ENCODE peak calls at places on chromosomes 4 and X, in seven cellular contexts. A is sigmoid colon, B is mucosa of descending colon, V is GM06990, K is HFF-Myc, S is epithelial cell of esophagus, G is natural killer cell. U is an unnamed sample.

GRCh38 chr4:80307183-80307735 is 28.3 kb upstream of the CFAP299 start:
- DNase-seq in S (peak), A (no peak), G (no peak), V (no peak), B (no peak), K (no peak), U (no peak)

GRCh38 chrX:101931494-101932248 is at the start of gene ZMAT1:
- DNase-seq in B (peak), S (peak), V (peak), A (peak), G (peak), K (peak), U (peak)

GRCh38 chrX:12975999-12976558 is 1.2 kb downstream of the TMSB4X start:
- DNase-seq in B (peak), G (peak), V (peak), S (peak), K (no peak), A (no peak), U (peak)

GRCh38 chr4:76377922-76378321 is 43.0 kb downstream of the CCDC158 start:
- DNase-seq in V (no peak), G (peak), A (no peak), S (peak), B (peak), K (no peak), U (peak)

GRCh38 chr4:2507259-2507658 is 29.2 kb upstream of the FAM193A start:
- DNase-seq in G (no peak), K (no peak), V (no peak), S (no peak), B (no peak), A (no peak), U (no peak)

GRCh38 chr4:2746891-2747695 is 9.0 kb downstream of the TNIP2 start:
- DNase-seq in A (no peak), K (no peak), S (no peak), B (no peak), G (no peak), V (no peak), U (no peak)

GRCh38 chr4:64897683-64898082 is 488.4 kb upstream of the TECRL start:
- DNase-seq in B (no peak), S (no peak), V (no peak), G (no peak), K (no peak), A (no peak), U (no peak)

GRCh38 chr4:41611881-41612871 is 74.2 kb downstream of the LIMCH1 start:
- DNase-seq in G (no peak), K (no peak), B (peak), S (peak), A (peak), V (no peak), U (no peak)

GRCh38 chr4:81196126-81196650 is 18.8 kb downstream of the PRKG2 start:
- DNase-seq in B (no peak), S (peak), V (no peak), A (no peak), G (no peak), K (no peak), U (no peak)

GRCh38 chr4:86549163-86549788 is 44.8 kb upstream of the PTPN13 start:
- DNase-seq in V (no peak), B (no peak), G (no peak), S (peak), K (no peak), A (no peak), U (no peak)

GRCh38 chrX:136694491-136695087 is 46.6 kb downstream of the CD40LG start:
- DNase-seq in G (no peak), A (no peak), S (peak), B (no peak), K (peak), V (peak), U (no peak)

GRCh38 chr4:127783026-127783769 is 1.1 kb downstream of the HSPA4L start:
- DNase-seq in G (no peak), V (no peak), K (peak), S (peak), B (peak), A (peak), U (no peak)

GRCh38 chr4:143397335-143397734 is 60.7 kb downstream of the GAB1 start:
- DNase-seq in G (no peak), B (no peak), A (no peak), S (no peak), K (no peak), V (no peak), U (no peak)

GRCh38 chr4:155566241-155566823 is 100.3 kb upstream of the GUCY1A1 start:
- DNase-seq in G (no peak), A (no peak), S (peak), K (no peak), B (no peak), V (no peak), U (no peak)

GRCh38 chrX:110795645-110796510 is at the start of gene CHRDL1:
- DNase-seq in B (peak), A (peak), V (peak), K (no peak), S (peak), G (no peak), U (no peak)

GRCh38 chr4:69060651-69061308 is 35.5 kb upstream of the UGT2B7 start:
- DNase-seq in G (no peak), B (no peak), S (peak), V (no peak), K (no peak), A (no peak), U (no peak)
- TF ChIP-seq CTCF in G (no peak), B (no peak), S (no peak), V (peak), K (no peak), A (no peak), U (no peak)

DNA sequence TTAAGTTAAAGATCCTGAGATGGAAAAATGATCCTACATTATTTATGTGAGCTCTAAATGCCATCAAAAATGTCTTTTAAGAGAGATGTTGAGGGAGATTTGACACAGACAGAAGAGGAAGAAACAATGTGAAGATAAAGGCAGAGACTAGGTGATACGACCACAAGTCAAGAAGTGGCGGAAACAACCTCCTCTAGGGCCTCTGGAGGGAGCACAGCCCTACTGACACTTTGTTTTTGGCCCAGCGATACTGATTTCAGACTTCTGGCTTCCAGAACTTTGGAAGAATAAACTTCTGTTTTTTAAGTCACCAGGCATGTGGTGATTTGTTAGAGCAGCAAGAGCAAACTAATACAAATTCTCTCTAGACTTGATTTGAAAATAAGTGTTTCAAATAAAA is 1216.1 kb downstream of the FSTL5 start:
- DNase-seq in A (no peak), B (no peak), K (no peak), V (no peak), S (no peak), G (no peak), U (no peak)
- TF ChIP-seq CTCF in A (no peak), B (no peak), K (no peak), V (no peak), S (no peak), G (no peak), U (no peak)

DNA sequence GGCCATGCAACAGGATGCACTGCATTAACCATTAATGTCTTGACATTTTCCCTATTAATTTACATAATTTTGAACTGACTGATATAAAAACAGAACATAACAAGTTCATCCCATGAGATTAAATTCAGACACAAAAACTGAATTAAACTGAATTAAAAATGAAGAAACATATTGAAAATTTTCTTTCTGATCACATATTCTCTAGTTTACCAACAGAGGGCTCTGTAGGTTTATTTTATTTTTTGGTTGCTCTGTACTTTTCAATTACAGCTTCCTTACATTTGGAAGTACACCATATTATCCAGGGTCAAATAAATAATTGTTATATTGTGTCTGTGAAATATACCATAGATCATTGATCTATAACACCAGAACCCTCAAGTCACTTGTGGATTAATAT is 27.3 kb upstream of the CT83 start:
- DNase-seq in S (peak), V (no peak), G (no peak), A (no peak), K (no peak), B (no peak), U (no peak)
- TF ChIP-seq CTCF in S (no peak), V (peak), G (no peak), A (no peak), K (no peak), B (no peak), U (no peak)

GRCh38 chr4:109251396-109251795 is 51.1 kb downstream of the COL25A1 start:
- DNase-seq in G (no peak), S (no peak), A (no peak), K (no peak), B (no peak), V (no peak), U (no peak)

GRCh38 chr4:109243871-109244270 is 58.6 kb downstream of the COL25A1 start:
- DNase-seq in K (no peak), V (no peak), A (no peak), B (no peak), S (no peak), G (no peak), U (no peak)

GRCh38 chr4:109248322-109248895 is 54.0 kb downstream of the COL25A1 start:
- DNase-seq in A (no peak), S (no peak), V (no peak), G (no peak), B (no peak), K (no peak), U (no peak)
- TF ChIP-seq CTCF in A (no peak), S (no peak), V (no peak), G (no peak), B (no peak), K (no peak), U (no peak)

GRCh38 chr4:102168580-102168979 is 176.7 kb downstream of the SLC39A8 start:
- DNase-seq in K (no peak), G (no peak), S (no peak), A (no peak), B (no peak), V (no peak), U (no peak)

GRCh38 chr4:102174800-102175199 is 170.5 kb downstream of the SLC39A8 start:
- DNase-seq in G (no peak), V (no peak), A (no peak), S (peak), K (no peak), B (no peak), U (no peak)

GRCh38 chr4:102169345-102169744 is 175.9 kb downstream of the SLC39A8 start:
- DNase-seq in G (no peak), V (no peak), S (no peak), K (no peak), B (no peak), A (no peak), U (no peak)

GRCh38 chr4:102170910-102171309 is 174.4 kb downstream of the SLC39A8 start:
- DNase-seq in G (no peak), V (no peak), K (no peak), A (no peak), S (no peak), B (no peak), U (no peak)

GRCh38 chr4:102172341-102172740 is 172.9 kb downstream of the SLC39A8 start:
- DNase-seq in G (no peak), V (no peak), K (no peak), S (no peak), B (no peak), A (no peak), U (no peak)
- TF ChIP-seq CTCF in G (no peak), V (no peak), K (no peak), S (no peak), B (no peak), A (no peak), U (no peak)

GRCh38 chrX:120750381-120750780 is 120.5 kb upstream of the C1GALT1C1 start:
- DNase-seq in K (no peak), S (no peak), G (no peak), A (no peak), B (no peak), V (no peak), U (no peak)
- TF ChIP-seq CTCF in K (no peak), S (no peak), G (no peak), A (no peak), B (no peak), V (no peak), U (no peak)

GRCh38 chrX:45518552-45518951 is 317.9 kb upstream of the DIPK2B start:
- DNase-seq in A (no peak), S (no peak), V (no peak), B (no peak), K (no peak), G (no peak), U (no peak)

GRCh38 chrX:45513042-45513441 is 312.4 kb upstream of the DIPK2B start:
- DNase-seq in S (no peak), B (no peak), K (no peak), V (no peak), G (no peak), A (no peak), U (no peak)

GRCh38 chrX:45517090-45517973 is 316.7 kb upstream of the DIPK2B start:
- DNase-seq in S (peak), B (no peak), G (no peak), A (no peak), V (no peak), K (no peak), U (no peak)

DNA sequence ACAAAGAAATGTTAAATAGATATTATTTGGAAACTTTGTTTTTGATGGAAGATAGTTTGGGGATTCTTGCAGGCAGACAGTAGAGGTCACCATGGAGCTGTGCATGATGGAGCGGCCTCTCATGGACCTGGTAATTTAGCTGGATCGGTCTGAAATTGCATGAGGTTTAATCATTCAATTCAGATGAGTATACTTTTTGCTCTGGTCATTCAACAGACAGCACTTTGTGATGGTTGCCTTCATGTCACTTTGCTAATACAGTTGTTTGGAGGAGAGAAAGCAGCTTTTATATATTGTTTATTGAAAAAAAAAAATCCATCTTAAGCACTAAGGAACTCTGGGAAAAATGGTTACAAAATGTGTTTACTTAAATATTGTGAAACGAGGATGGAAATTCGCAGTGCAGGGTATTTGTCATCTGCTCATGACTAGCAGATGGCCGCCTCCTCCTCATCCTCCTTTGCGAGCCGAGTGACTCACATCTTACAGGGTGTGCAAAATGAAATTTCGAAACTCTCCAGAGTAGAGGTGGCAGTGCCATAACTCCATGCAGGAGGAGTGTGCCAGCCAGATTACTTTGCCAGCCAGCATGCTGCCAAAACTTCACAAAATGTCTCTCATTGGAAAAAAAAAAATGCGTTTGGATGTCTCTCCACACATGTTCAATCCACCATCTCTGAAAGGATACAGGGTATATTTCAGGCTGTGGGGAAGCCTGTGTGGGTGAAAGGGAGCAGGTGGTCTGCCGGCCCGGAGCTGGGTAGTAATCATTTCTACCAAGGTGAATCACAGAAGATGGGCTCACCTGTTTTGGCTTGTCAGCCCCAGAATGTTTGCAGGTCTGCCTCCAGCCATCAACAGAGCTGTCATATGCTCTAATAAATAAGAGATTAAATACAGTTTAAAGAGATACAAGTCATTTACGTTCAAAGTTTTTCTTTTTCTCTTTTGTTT is 314.9 kb upstream of the DIPK2B start:
- DNase-seq in K (peak), G (no peak), B (peak), A (peak), S (peak), V (no peak), U (peak)
- TF ChIP-seq CTCF in K (peak), G (peak), B (no peak), A (peak), S (peak), V (peak), U (peak)